ENCODE peak calls at places on chromosomes 3 and 15, in five cellular contexts. O, C, Z, B and J are unnamed samples.

GRCh38 chr3:138625707-138626365 is 17.3 kb downstream of the FAIM start:
- DNase-seq in O (no peak), C (no peak), Z (peak; percentile 95), B (peak; percentile 38), J (no peak)

GRCh38 chr3:117666827-117667226 is 957.2 kb downstream of the TUSC7 start:
- DNase-seq in O (no peak), C (no peak), Z (no peak), B (no peak), J (no peak)

GRCh38 chr3:129282727-129283327 is 4.2 kb downstream of the HMCES start:
- DNase-seq in O (no peak), C (peak; percentile 36), Z (peak; percentile 72), B (peak; percentile 64), J (no peak)

GRCh38 chr3:51691021-51691420 is 15.8 kb upstream of the GRM2 start:
- DNase-seq in O (no peak), C (no peak), Z (no peak), B (no peak), J (no peak)

GRCh38 chr3:178223876-178224275 is 312.4 kb upstream of the KCNMB2 start:
- DNase-seq in O (no peak), C (no peak), Z (peak; percentile 71), B (peak; percentile 22), J (no peak)

GRCh38 chr15:81908111-81908510 is 137.7 kb downstream of the MEX3B start:
- DNase-seq in O (no peak), C (no peak), Z (no peak), B (no peak), J (no peak)

GRCh38 chr15:68699881-68700394 is 120.8 kb downstream of the ANP32A start:
- DNase-seq in O (no peak), C (no peak), Z (no peak), B (no peak), J (no peak)

GRCh38 chr3:188276366-188276765 is 122.4 kb downstream of the LPP start:
- DNase-seq in O (no peak), C (no peak), Z (no peak), B (no peak), J (no peak)

GRCh38 chr15:68666120-68666811 is 87.5 kb downstream of the CORO2B start:
- DNase-seq in O (no peak), C (no peak), Z (no peak), B (no peak), J (no peak)

GRCh38 chr15:92059036-92059970 is 205.8 kb downstream of the SLCO3A1 start:
- DNase-seq in O (no peak), C (no peak), Z (peak; percentile 60), B (no peak), J (no peak)

GRCh38 chr15:100737214-100737613 is 134.8 kb downstream of the ASB7 start:
- DNase-seq in O (no peak), C (no peak), Z (no peak), B (no peak), J (no peak)

GRCh38 chr3:194176274-194176991 is 40.5 kb downstream of the HES1 start:
- DNase-seq in O (no peak), C (no peak), Z (no peak), B (no peak), J (no peak)

GRCh38 chr3:27639271-27639670 is 82.9 kb downstream of the EOMES start:
- DNase-seq in O (no peak), C (peak; percentile 53), Z (no peak), B (no peak), J (no peak)

GRCh38 chr3:32002536-32003368 is 21.2 kb downstream of the ZNF860 start:
- DNase-seq in O (no peak), C (no peak), Z (no peak), B (no peak), J (peak; percentile 41)

GRCh38 chr3:151281671-151282334 is 3.5 kb upstream of the P2RY14 start:
- DNase-seq in O (no peak), C (no peak), Z (no peak), B (peak; percentile 16), J (peak; percentile 47)

GRCh38 chr15:64452988-64453688 is 7.2 kb upstream of the ZNF609 start:
- DNase-seq in O (no peak), C (no peak), Z (no peak), B (peak; percentile 51), J (no peak)

GRCh38 chr3:189739396-189739795 is 108.2 kb downstream of the TP63 start:
- DNase-seq in O (no peak), C (no peak), Z (peak; percentile 65), B (no peak), J (no peak)

GRCh38 chr3:87041191-87041590 is 50.2 kb upstream of the VGLL3 start:
- DNase-seq in O (no peak), C (no peak), Z (no peak), B (no peak), J (no peak)

GRCh38 chr3:14214764-14215163 is 36.1 kb downstream of the LSM3 start:
- DNase-seq in O (no peak), C (no peak), Z (no peak), B (no peak), J (no peak)

GRCh38 chr3:14213066-14213774 is 34.6 kb downstream of the LSM3 start:
- DNase-seq in O (no peak), C (no peak), Z (no peak), B (no peak), J (no peak)

GRCh38 chr3:14212032-14212431 is 33.4 kb downstream of the LSM3 start:
- DNase-seq in O (no peak), C (no peak), Z (no peak), B (no peak), J (no peak)

GRCh38 chr3:14218355-14218754 is 39.7 kb downstream of the LSM3 start:
- DNase-seq in O (no peak), C (no peak), Z (no peak), B (no peak), J (no peak)

DNA sequence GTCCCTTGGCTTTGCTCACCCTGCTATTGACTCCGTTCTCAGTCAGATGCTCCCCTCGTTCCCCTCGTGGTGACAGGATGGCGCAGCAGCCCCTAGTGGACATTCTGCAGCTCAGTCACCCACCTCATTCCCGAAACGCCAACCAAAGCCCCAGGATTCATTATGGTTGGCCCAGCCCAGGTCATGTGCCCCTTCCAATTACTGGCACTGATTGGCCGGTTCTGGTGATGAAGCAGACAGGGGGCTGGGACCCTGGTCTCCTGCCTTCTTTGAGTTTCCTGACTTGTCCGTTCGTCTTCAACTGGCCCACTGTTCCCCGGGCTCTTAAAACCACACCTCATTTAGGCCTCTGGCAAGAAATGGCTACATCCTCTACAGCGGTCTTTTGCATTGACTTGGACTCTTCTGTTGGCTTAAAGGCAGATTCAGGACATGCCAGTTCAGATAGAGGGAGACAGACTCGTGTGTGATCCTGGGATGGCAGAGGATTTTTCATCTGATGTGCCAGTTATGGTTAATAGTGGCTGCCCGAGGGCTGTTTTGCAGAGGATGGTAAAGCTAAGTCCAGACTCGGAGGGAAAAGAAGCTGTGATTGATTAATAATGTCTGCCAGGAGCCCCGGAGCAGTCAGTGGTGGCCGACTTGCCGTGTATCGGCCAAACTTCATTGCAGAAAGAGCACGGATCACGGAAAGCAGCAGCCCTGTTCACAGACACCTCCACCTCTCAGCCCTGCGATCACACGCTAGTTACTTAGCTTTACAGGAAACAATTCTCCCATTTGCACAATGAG is 37.8 kb downstream of the LSM3 start:
- DNase-seq in O (no peak), C (peak; percentile 17), Z (peak; percentile 70), B (peak; percentile 86), J (no peak)
- H3K4me3 ChIP-seq in O (no peak overlapping the region), C (peak overlapping the region; percentile 62), Z (peak overlapping the region; percentile 29), B (peak overlapping the region; percentile 49), J (peak overlapping the region; percentile 36)

DNA sequence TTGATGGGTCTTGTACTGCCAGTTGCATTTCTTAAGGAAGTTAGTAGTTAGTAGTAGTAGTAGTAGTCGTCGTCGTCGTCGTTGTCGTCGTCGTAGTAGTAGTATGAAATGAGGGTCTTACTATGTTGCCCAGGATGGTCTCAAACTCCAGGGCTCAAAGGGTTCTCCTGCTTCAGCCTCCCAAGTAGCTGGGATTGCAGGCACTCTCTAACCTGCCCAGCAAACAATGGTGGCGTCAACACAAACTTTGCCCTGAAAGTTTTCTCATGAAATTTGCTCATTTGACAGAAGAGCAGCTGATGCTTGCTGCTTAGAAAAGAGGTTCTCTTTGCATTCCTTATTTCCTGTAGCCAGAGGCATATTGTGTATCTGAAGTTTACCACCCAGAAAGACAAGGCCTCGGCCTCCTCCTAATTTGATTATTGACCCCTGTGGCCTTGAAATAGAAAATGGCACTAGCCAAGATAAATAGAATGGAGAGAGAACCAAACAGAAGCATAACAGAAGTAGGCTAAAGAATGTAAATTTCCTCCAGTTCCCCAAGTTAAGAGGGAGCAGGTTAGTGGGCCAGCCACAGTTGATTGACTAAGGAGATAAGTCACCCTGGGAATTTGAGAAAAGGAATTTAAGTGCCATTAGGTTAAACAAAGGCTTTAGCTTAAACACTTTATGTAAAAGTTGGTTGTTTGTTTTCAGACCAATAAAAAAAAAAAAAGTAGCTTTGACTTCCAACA is 166.2 kb upstream of the ROBO2 start:
- DNase-seq in O (no peak), C (no peak), Z (no peak), B (no peak), J (no peak)
- H3K4me3 ChIP-seq in O (no peak overlapping the region), C (no peak overlapping the region), Z (no peak overlapping the region), B (no peak overlapping the region), J (no peak overlapping the region)

GRCh38 chr3:180871901-180872300 is 40.6 kb upstream of the FXR1 start:
- DNase-seq in O (no peak), C (no peak), Z (no peak), B (peak; percentile 64), J (peak; percentile 40)

GRCh38 chr3:180875071-180875698 is 37.3 kb upstream of the FXR1 start:
- DNase-seq in O (no peak), C (no peak), Z (no peak), B (no peak), J (no peak)

DNA sequence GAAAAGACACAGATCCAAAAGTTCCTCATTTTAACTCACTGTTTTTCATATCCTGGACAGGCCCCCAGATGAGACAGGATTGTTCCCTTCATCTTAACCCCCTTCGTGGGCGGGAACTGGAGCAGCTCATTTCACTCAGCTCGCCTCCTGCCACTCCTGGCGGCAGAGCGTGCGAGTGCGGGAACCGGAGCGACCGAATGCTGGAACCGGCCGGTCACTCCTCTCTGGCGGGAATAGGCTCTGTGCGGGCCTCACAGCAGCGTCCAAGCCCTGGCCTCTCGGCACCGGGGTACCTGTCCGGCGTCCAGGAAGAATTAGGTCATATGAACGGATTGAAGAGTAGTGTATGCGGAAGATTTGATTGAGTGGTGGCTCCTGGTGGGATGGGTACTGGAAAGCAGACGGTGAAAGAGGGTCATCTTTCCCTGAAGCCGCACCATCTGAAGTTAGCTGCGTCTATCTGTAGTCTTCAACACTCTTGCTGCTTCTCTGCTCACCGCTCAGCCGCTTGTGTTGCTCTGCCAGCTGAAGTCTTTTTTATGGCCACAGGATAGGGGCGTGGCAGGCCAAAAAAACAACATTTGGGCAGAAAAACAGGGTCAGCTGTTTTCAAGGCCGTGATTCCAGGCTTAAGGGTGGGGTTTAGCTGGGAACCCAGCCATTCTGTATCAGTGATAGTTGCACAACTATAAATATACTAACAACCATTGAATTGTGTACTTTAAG is 42.3 kb upstream of the FXR1 start:
- DNase-seq in O (peak; percentile 34), C (no peak), Z (no peak), B (peak; percentile 50), J (no peak)
- H3K4me3 ChIP-seq in O (peak overlapping the region; percentile 6), C (no peak overlapping the region), Z (no peak overlapping the region), B (peak overlapping the region; percentile 45), J (peak overlapping the region; percentile 32)

GRCh38 chr15:39783244-39783820 is 691 bp upstream of the FSIP1 start:
- DNase-seq in O (no peak), C (peak; percentile 21), Z (no peak), B (no peak), J (no peak)

GRCh38 chr15:39784125-39784524 is 1.5 kb upstream of the FSIP1 start:
- DNase-seq in O (no peak), C (no peak), Z (peak; percentile 50), B (peak; percentile 33), J (no peak)

GRCh38 chr15:39785806-39786205 is 3.2 kb upstream of the FSIP1 start:
- DNase-seq in O (no peak), C (no peak), Z (no peak), B (no peak), J (no peak)

GRCh38 chr15:39785139-39785538 is 2.5 kb upstream of the FSIP1 start:
- DNase-seq in O (no peak), C (no peak), Z (peak; percentile 55), B (no peak), J (no peak)

GRCh38 chr15:39784638-39785037 is 2.0 kb upstream of the FSIP1 start:
- DNase-seq in O (no peak), C (no peak), Z (no peak), B (no peak), J (no peak)
- H3K4me3 ChIP-seq in O (no peak overlapping the region), C (no peak overlapping the region), Z (no peak overlapping the region), B (no peak overlapping the region), J (no peak overlapping the region)